ENCODE peak calls at places on chromosome 12, in five cellular contexts. H is HCT116, T is SK-N-SH, R is K562, I is HepG2. P is an unnamed sample.

GRCh38 chr12:47407730-47408129 is 298.1 kb downstream of the RPAP3 start:
- DNase-seq in H (no peak), I (no peak), R (no peak), T (no peak), P (no peak)

GRCh38 chr12:29818925-29819324 is 35.2 kb upstream of the TMTC1 start:
- DNase-seq in R (no peak), H (no peak), I (no peak), T (no peak), P (no peak)

GRCh38 chr12:125983094-125983783 is 918.0 kb downstream of the AACS start:
- DNase-seq in I (peak; percentile 61), H (no peak), T (peak; percentile 77), R (peak; percentile 13), P (peak; percentile 91)

GRCh38 chr12:96408993-96409392 is 8.8 kb upstream of the CDK17 start:
- DNase-seq in R (no peak), I (no peak), H (no peak), T (no peak), P (no peak)

GRCh38 chr12:116244001-116244400 is 33.5 kb downstream of the MED13L start:
- DNase-seq in R (no peak), H (no peak), I (no peak), T (no peak), P (peak; percentile 62)

GRCh38 chr12:50390284-50390683 is 6.1 kb downstream of the FAM186A start:
- DNase-seq in R (no peak), H (peak; percentile 21), T (no peak), I (peak; percentile 61), P (no peak)

GRCh38 chr12:125033296-125033695 is 31.9 kb upstream of the AACS start:
- DNase-seq in H (no peak), T (no peak), R (no peak), I (no peak), P (no peak)

GRCh38 chr12:29088611-29089219 is 60.4 kb upstream of the FAR2 start:
- DNase-seq in R (no peak), I (peak; percentile 1), T (peak; percentile 22), H (no peak), P (peak; percentile 35)

GRCh38 chr12:6092784-6093722 is 31.4 kb downstream of the VWF start:
- DNase-seq in T (no peak), R (no peak), I (no peak), H (peak; percentile 82), P (no peak)

GRCh38 chr12:50642035-50642451 is 121.9 kb upstream of the ATF1 start:
- DNase-seq in I (peak; percentile 36), T (no peak), H (no peak), R (peak; percentile 50), P (no peak)

GRCh38 chr12:124581299-124581698 is 13.9 kb upstream of the NCOR2 start:
- DNase-seq in I (no peak), H (no peak), T (no peak), R (no peak), P (no peak)

GRCh38 chr12:39294712-39295111 is 148.2 kb downstream of the KIF21A start:
- DNase-seq in I (no peak), H (no peak), T (peak; percentile 36), R (no peak), P (no peak)

GRCh38 chr12:96236221-96236822 is 42.1 kb downstream of the ELK3 start:
- DNase-seq in R (no peak), T (no peak), I (no peak), H (no peak), P (no peak)

GRCh38 chr12:27343255-27344000 is 10.8 kb downstream of the BMAL2 start:
- DNase-seq in H (no peak), T (no peak), R (no peak), I (no peak), P (no peak)

GRCh38 chr12:89980236-89980635 is 271.6 kb upstream of the ATP2B1 start:
- DNase-seq in T (no peak), H (no peak), R (no peak), I (no peak), P (no peak)

GRCh38 chr12:6965714-6966113 is 4.8 kb downstream of the PHB2 start:
- DNase-seq in T (no peak), H (no peak), I (no peak), R (no peak), P (no peak)

GRCh38 chr12:497501-498160 is 37.9 kb downstream of the B4GALNT3 start:
- DNase-seq in T (no peak), R (no peak), H (no peak), I (no peak), P (no peak)
- TF ChIP-seq JUND in T (no peak), R (no peak), H (no peak), I (no peak), P (no peak)

GRCh38 chr12:53219116-53219955 is 12.3 kb upstream of the ITGB7 start:
- DNase-seq in R (peak; percentile 55), I (no peak), T (no peak), H (no peak), P (no peak)
- TF ChIP-seq JUND in R (no peak), I (no peak), T (no peak), H (no peak), P (no peak)

DNA sequence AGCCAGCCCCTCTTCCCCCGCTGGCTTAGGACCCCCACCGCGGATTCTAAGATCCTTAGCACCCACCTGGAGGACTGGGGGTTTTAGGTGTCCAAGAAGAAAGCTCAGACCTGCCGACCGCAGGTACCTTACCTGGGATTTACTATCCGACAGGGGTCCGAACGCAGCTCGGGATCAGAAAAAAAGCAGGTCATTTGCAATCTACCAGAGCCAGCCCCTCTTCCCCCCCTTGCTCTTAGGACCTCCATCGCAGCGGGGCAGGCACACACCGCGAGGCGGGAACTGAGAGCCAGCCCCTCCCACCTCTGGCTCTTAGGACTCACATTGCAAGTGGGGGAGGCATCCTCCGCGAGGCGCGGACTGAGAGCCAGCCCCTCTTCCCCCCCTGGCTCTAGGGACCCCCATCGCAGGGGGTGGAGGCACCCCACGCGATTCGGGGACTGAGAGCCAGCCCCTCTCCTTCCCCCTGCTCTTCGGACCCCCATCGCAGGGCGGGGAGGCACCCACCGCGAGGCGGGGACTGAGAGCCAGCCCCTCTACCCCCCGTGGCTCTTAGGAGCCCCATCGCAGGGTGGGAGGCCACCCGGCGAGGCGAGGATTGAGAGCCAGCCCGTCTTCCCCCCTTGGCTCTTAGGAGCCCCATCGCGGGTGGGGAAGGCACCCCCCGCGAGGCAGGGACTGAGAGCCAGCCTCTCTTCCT is 45.3 kb downstream of the DDX11 start:
- DNase-seq in T (peak; percentile 72), I (no peak), R (peak; percentile 58), H (peak; percentile 12), P (peak; percentile 44)
- TF ChIP-seq JUND in T (no peak), I (no peak), R (no peak), H (no peak), P (no peak)

GRCh38 chr12:103571286-103571685 is 15.8 kb upstream of the STAB2 start:
- DNase-seq in R (no peak), H (peak; percentile 26), I (peak; percentile 16), T (peak; percentile 41), P (no peak)
- TF ChIP-seq JUND in R (no peak), H (no peak), I (no peak), T (no peak), P (no peak)

DNA sequence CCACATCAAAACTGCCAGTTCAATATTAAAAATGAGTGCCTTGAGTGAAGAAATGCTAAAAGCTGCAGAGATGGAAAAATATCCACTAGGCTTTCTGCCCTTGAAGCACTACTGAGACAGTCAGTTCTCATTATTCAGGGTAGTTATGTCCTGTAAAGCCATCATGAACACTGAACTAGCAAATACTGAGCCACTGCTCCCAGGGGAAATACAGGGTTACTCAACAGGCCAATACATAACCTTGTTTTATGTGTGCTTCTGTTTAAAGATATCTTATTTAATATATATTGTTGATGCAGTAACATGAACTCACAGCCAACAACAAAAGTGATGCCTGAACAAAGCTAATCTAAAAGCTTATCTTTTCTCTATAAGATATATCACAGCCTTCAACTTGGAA is 3.3 kb downstream of the RAD52 start:
- DNase-seq in R (no peak), I (no peak), T (no peak), H (no peak), P (no peak)
- TF ChIP-seq JUND in R (no peak), I (no peak), T (no peak), H (no peak), P (no peak)

GRCh38 chr12:53496752-53497032 is 2.6 kb downstream of the MAP3K12 start:
- DNase-seq in R (no peak), H (no peak), I (no peak), T (no peak), P (no peak)

GRCh38 chr12:53499261-53500118 is at the start of gene MAP3K12:
- DNase-seq in H (no peak), T (peak; percentile 79), R (peak; percentile 47), I (no peak), P (peak; percentile 74)

GRCh38 chr12:53500119-53500775 is 836 bp upstream of the TARBP2 start:
- DNase-seq in H (no peak), T (peak; percentile 91), R (peak; percentile 97), I (peak; percentile 44), P (no peak)

GRCh38 chr12:53497461-53497860 is 1.8 kb downstream of the MAP3K12 start:
- DNase-seq in I (no peak), T (no peak), R (no peak), H (no peak), P (no peak)

DNA sequence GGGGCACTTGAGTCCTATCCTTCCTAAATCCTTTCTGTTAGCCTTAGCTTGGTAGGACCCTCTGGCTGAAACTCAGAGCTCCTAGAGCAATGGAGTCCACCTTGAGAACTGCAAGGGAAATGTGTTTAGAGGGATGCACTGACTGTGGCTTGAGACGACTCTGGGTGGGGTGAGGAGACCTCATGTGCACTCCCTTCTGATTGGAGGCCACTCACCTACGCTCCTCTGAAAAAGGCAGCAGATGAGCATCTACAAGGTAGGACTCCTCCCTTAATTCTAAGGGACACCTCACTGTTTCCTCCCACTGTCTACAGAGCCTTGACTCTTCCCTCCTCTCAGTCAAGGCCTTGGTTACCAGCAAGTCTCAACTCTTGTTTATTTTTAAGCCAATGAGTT is 1.0 kb downstream of the MAP3K12 start:
- DNase-seq in T (no peak), H (no peak), R (no peak), I (no peak), P (no peak)
- TF ChIP-seq JUND in T (no peak), H (no peak), R (no peak), I (no peak), P (no peak)